ENCODE peak calls at places on chromosomes 11 and 22, in five cellular contexts. M is aorta, D is LHCN-M2, W is left cardiac atrium, A is head of caudate nucleus. C is an unnamed sample.

GRCh38 chr11:96332236-96332761 is 10.7 kb downstream of the MAML2 start:
- DNase-seq in W (no peak), M (no peak), A (no peak), D (no peak), C (no peak)

GRCh38 chr22:26546282-26546681 is 34.0 kb upstream of the TFIP11 start:
- DNase-seq in D (no peak), A (peak), W (no peak), M (no peak), C (no peak)

GRCh38 chr11:95577716-95578460 is 211.7 kb downstream of the FAM76B start:
- DNase-seq in A (no peak), W (no peak), M (no peak), D (peak), C (no peak)

GRCh38 chr22:29134448-29134847 is 61.6 kb downstream of the KREMEN1 start:
- DNase-seq in W (no peak), A (no peak), M (no peak), D (no peak), C (no peak)

GRCh38 chr11:86440843-86441242 is 66.2 kb downstream of the CCDC81 start:
- DNase-seq in A (no peak), D (no peak), M (no peak), W (no peak), C (no peak)

GRCh38 chr22:28791124-28791523 is 9.2 kb downstream of the XBP1 start:
- DNase-seq in M (no peak), W (no peak), D (no peak), A (no peak), C (no peak)

GRCh38 chr22:50268655-50269113 is 1.5 kb downstream of the MAPK11 start:
- DNase-seq in A (peak), M (no peak), W (no peak), D (no peak), C (no peak)

GRCh38 chr22:42697542-42698013 is 23.1 kb downstream of the A4GALT start:
- DNase-seq in W (peak), M (peak), A (no peak), D (peak), C (no peak)

GRCh38 chr11:1729692-1730011 is 20.7 kb downstream of the IFITM10 start:
- DNase-seq in W (no peak), A (no peak), D (no peak), M (no peak), C (no peak)

GRCh38 chr11:110565344-110565684 is 135.6 kb downstream of the FDX1 start:
- DNase-seq in A (no peak), W (no peak), D (peak), M (no peak), C (no peak)

GRCh38 chr11:134037093-134037908 is 31.6 kb upstream of the JAM3 start:
- DNase-seq in D (no peak), W (peak), A (no peak), M (peak), C (peak)

GRCh38 chr11:134228625-134229024 is 4.2 kb downstream of the VPS26B start:
- DNase-seq in A (no peak), W (no peak), M (no peak), D (no peak), C (no peak)

GRCh38 chr11:117298195-117298594 is 7.0 kb downstream of the BACE1-AS start:
- DNase-seq in D (no peak), M (no peak), A (no peak), W (no peak), C (no peak)

GRCh38 chr11:40722179-40722795 is 737.2 kb downstream of the LRRC4C start:
- DNase-seq in D (no peak), W (no peak), M (no peak), A (no peak), C (peak)

GRCh38 chr22:43293661-43294392 is 49.3 kb downstream of the SCUBE1 start:
- DNase-seq in W (no peak), M (no peak), D (no peak), A (no peak), C (no peak)

GRCh38 chr22:38403806-38404205 is 51.2 kb downstream of the KCNJ4 start:
- DNase-seq in D (no peak), M (no peak), A (no peak), W (no peak), C (no peak)

GRCh38 chr22:38799265-38800002 is 5.5 kb upstream of the DNAL4 start:
- DNase-seq in A (no peak), M (no peak), D (peak), W (no peak), C (no peak)

GRCh38 chr22:36790648-36791047 is 14.7 kb upstream of the IFT27 start:
- DNase-seq in A (no peak), W (no peak), M (no peak), D (no peak), C (no peak)

GRCh38 chr11:132992838-132993680 is 539.2 kb downstream of the OPCML start:
- DNase-seq in M (no peak), W (no peak), D (no peak), A (peak), C (no peak)

GRCh38 chr22:42304021-42304790 is 33.8 kb upstream of the TCF20 start:
- DNase-seq in A (no peak), D (no peak), M (no peak), W (no peak), C (no peak)

GRCh38 chr11:35796542-35796941 is 134.0 kb downstream of the TRIM44 start:
- DNase-seq in W (no peak), A (no peak), M (no peak), D (no peak), C (no peak)

GRCh38 chr22:19958083-19959042 is 16.7 kb upstream of the TXNRD2 start:
- DNase-seq in W (no peak), A (no peak), D (peak), M (peak), C (no peak)

GRCh38 chr11:108340958-108341357 is 118.1 kb downstream of the ATM start:
- DNase-seq in D (no peak), M (no peak), W (no peak), A (peak), C (no peak)